ENCODE peak calls at places on chromosomes 2 and 18, in ten cellular contexts. I, O, V, L, K, P, F, E, T and W are unnamed samples.

GRCh38 chr2:233449071-233449901 is 95.0 kb downstream of the DGKD start:
- DNase-seq in I (peak), O (peak), V (peak), L (peak), K (peak), P (peak), F (no peak), E (no peak), T (peak), W (peak)

GRCh38 chr2:159209341-159210306 is 76.9 kb downstream of the WDSUB1 start:
- DNase-seq in I (no peak), O (no peak), V (no peak), L (no peak), K (no peak), P (peak), F (no peak), E (peak), T (no peak), W (no peak)

GRCh38 chr2:235444101-235444597 is 49.7 kb upstream of the AGAP1 start:
- DNase-seq in I (no peak), O (no peak), V (no peak), L (no peak), K (no peak), P (no peak), F (no peak), E (no peak), T (no peak), W (no peak)

GRCh38 chr18:36298113-36298701 is 694 bp downstream of the FHOD3 start:
- DNase-seq in I (peak), O (no peak), V (peak), L (no peak), K (peak), P (no peak), F (peak), E (no peak), T (peak), W (no peak)

GRCh38 chr18:11498821-11499220 is 110.6 kb upstream of the SLC35G4 start:
- DNase-seq in I (no peak), O (no peak), V (no peak), L (peak), K (no peak), P (no peak), F (no peak), E (no peak), T (no peak), W (no peak)

GRCh38 chr2:121832372-121832771 is 76.9 kb downstream of the TSN start:
- DNase-seq in I (no peak), O (no peak), V (no peak), L (no peak), K (no peak), P (no peak), F (no peak), E (no peak), T (no peak), W (no peak)

GRCh38 chr2:205403244-205403845 is 279.0 kb upstream of the NRP2 start:
- DNase-seq in I (no peak), O (no peak), V (no peak), L (peak), K (no peak), P (no peak), F (no peak), E (no peak), T (no peak), W (no peak)

GRCh38 chr2:62314291-62314690 is 118.4 kb downstream of the B3GNT2 start:
- DNase-seq in I (no peak), O (no peak), V (no peak), L (no peak), K (no peak), P (no peak), F (no peak), E (no peak), T (no peak), W (no peak)

GRCh38 chr2:172836386-172837200 is 100.9 kb downstream of the RAPGEF4 start:
- DNase-seq in I (no peak), O (peak), V (no peak), L (peak), K (no peak), P (no peak), F (no peak), E (no peak), T (peak), W (peak)

GRCh38 chr2:163723881-163724280 is 11.9 kb downstream of the FIGN start:
- DNase-seq in I (no peak), O (no peak), V (no peak), L (no peak), K (no peak), P (no peak), F (no peak), E (no peak), T (no peak), W (no peak)

GRCh38 chr2:187224989-187225388 is 223.1 kb downstream of the CALCRL start:
- DNase-seq in I (peak), O (no peak), V (no peak), L (no peak), K (no peak), P (no peak), F (no peak), E (no peak), T (no peak), W (no peak)

GRCh38 chr2:200810252-200810650 is 1.5 kb upstream of the BZW1 start:
- DNase-seq in I (no peak), O (no peak), V (no peak), L (peak), K (no peak), P (no peak), F (no peak), E (no peak), T (peak), W (peak)

GRCh38 chr2:101396352-101396717 is 9.0 kb upstream of the CREG2 start:
- DNase-seq in I (no peak), O (peak), V (no peak), L (peak), K (no peak), P (no peak), F (no peak), E (no peak), T (peak), W (no peak)

GRCh38 chr2:233092446-233093438 is 32.6 kb downstream of the INPP5D start:
- DNase-seq in I (no peak), O (no peak), V (no peak), L (no peak), K (no peak), P (no peak), F (no peak), E (no peak), T (no peak), W (no peak)

GRCh38 chr2:15198051-15198450 is 363.1 kb downstream of the NBAS start:
- DNase-seq in I (no peak), O (no peak), V (no peak), L (no peak), K (no peak), P (no peak), F (no peak), E (no peak), T (no peak), W (no peak)

GRCh38 chr2:1572638-1573037 is 159.4 kb downstream of the TPO start:
- DNase-seq in I (peak), O (no peak), V (no peak), L (peak), K (no peak), P (no peak), F (peak), E (no peak), T (peak), W (no peak)

GRCh38 chr2:180728928-180729559 is 251.4 kb upstream of the UBE2E3 start:
- DNase-seq in I (no peak), O (no peak), V (no peak), L (peak), K (no peak), P (no peak), F (no peak), E (no peak), T (peak), W (no peak)

GRCh38 chr2:100819365-100820345 is at the start of gene NPAS2:
- DNase-seq in I (peak), O (peak), V (peak), L (peak), K (peak), P (no peak), F (peak), E (peak), T (peak), W (peak)